ENCODE peak calls at places on chromosomes 3 and 15, in four cellular contexts. D is transverse colon, P is dorsolateral prefrontal cortex, M is adrenal gland. C is an unnamed sample.

GRCh38 chr3:168121175-168121853 is 25.6 kb upstream of the GOLIM4 start:
- DNase-seq in D (peak), P (no peak), M (no peak), C (no peak)

GRCh38 chr3:133419151-133419550 is 19.3 kb downstream of the BFSP2 start:
- DNase-seq in D (no peak), P (no peak), M (no peak), C (no peak)

GRCh38 chr15:44381223-44381622 is 46.2 kb upstream of the CTDSPL2 start:
- DNase-seq in D (no peak), P (no peak), M (no peak), C (no peak)

GRCh38 chr3:35936571-35936970 is 297.2 kb downstream of the ARPP21 start:
- DNase-seq in D (no peak), P (no peak), M (no peak), C (no peak)

GRCh38 chr3:190076601-190077444 is 43.9 kb downstream of the P3H2 start:
- DNase-seq in D (no peak), P (no peak), M (peak), C (no peak)

GRCh38 chr15:74191798-74192197 is 10.8 kb downstream of the STRA6 start:
- DNase-seq in D (no peak), P (no peak), M (no peak), C (no peak)

GRCh38 chr15:47705601-47706000 is 11.7 kb upstream of the SEMA6D start:
- DNase-seq in D (peak), P (no peak), M (no peak), C (no peak)

GRCh38 chr3:43893721-43894120 is 203.0 kb downstream of the ABHD5 start:
- DNase-seq in D (no peak), P (no peak), M (no peak), C (no peak)

GRCh38 chr3:12706504-12707253 is 42.8 kb upstream of the RAF1 start:
- DNase-seq in D (peak), P (peak), M (peak), C (peak)

GRCh38 chr15:41979493-41980266 is 7.3 kb upstream of the EHD4 start:
- DNase-seq in D (peak), P (no peak), M (no peak), C (no peak)

GRCh38 chr3:134212898-134213665 is 37.6 kb downstream of the RYK start:
- DNase-seq in D (peak), P (peak), M (peak), C (peak)

GRCh38 chr15:31440754-31441298 is 114.2 kb downstream of the KLF13 start:
- DNase-seq in D (peak), P (no peak), M (peak), C (peak)

GRCh38 chr3:122245513-122246174 is 62.2 kb downstream of the CASR start:
- DNase-seq in D (no peak), P (no peak), M (no peak), C (no peak)
- TF ChIP-seq CTCF in D (no peak), P (no peak), M (no peak), C (peak)

GRCh38 chr3:111967071-111967470 is 11.8 kb upstream of the ABHD10 start:
- DNase-seq in D (no peak), P (no peak), M (no peak), C (no peak)

GRCh38 chr3:111967651-111968274 is 11.1 kb upstream of the ABHD10 start:
- DNase-seq in D (peak), P (peak), M (peak), C (peak)

GRCh38 chr3:111965484-111965883 is 13.3 kb upstream of the ABHD10 start:
- DNase-seq in D (no peak), P (no peak), M (no peak), C (no peak)

GRCh38 chr3:111971533-111971932 is 7.3 kb upstream of the ABHD10 start:
- DNase-seq in D (no peak), P (no peak), M (no peak), C (no peak)

DNA sequence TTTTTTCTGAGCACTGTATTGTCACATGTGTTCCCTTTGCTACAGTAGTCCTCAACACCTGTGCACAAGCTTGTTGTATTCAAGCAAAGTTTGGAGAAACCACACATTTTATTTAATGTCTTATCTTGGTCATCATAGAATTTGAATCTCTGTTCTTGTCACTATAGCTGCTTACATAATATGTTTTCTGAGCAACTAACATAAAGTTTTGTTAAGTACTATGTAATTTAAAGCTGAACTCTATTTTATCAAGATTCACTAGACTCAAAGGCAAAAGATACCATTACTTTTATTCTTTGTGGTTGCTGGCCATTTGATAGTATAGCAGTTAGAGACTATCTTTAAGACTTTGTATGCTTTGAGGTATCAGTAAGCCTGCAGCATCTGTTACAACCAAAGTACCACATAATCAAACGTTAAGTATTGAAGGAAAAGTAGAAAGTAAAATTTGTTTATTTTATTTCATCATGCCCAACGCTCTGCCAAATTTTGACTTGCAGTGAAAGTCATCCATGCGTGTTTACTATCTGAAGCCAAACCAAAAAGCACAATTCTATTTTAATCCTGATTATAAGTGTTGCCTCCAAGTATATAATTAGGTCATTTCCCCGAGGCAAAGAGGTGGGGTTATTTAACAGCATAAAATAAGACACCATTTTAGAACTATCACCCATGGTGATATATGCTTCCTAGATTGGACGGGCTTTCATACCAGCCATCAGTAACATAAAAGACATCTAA is 10.3 kb upstream of the ABHD10 start:
- DNase-seq in D (no peak), P (no peak), M (no peak), C (no peak)
- H3K27ac ChIP-seq in D (no peak), P (no peak), M (no peak), C (no peak)

DNA sequence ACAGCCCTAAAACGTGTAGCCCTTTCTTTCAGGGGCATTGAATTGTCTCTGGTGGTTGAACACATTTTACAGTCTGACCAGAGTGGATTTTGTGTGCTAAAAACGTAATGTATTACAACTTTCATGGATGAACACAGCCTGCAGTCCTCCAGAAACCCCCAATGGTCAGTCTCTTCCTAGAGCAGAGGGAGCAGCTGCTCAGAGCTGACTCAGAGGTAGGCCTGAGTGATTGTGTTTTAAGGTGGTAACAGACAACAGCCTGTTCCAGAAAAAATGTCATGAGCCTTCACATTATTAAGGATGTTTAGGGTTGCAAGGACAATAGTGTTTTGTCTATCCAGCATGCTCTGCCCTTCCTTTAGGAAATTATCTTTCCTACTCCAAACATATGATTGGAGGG is 34.5 kb upstream of the CTNNB1 start:
- DNase-seq in D (no peak), P (no peak), M (no peak), C (no peak)
- TF ChIP-seq CTCF in D (no peak), P (no peak), M (no peak), C (no peak)

DNA sequence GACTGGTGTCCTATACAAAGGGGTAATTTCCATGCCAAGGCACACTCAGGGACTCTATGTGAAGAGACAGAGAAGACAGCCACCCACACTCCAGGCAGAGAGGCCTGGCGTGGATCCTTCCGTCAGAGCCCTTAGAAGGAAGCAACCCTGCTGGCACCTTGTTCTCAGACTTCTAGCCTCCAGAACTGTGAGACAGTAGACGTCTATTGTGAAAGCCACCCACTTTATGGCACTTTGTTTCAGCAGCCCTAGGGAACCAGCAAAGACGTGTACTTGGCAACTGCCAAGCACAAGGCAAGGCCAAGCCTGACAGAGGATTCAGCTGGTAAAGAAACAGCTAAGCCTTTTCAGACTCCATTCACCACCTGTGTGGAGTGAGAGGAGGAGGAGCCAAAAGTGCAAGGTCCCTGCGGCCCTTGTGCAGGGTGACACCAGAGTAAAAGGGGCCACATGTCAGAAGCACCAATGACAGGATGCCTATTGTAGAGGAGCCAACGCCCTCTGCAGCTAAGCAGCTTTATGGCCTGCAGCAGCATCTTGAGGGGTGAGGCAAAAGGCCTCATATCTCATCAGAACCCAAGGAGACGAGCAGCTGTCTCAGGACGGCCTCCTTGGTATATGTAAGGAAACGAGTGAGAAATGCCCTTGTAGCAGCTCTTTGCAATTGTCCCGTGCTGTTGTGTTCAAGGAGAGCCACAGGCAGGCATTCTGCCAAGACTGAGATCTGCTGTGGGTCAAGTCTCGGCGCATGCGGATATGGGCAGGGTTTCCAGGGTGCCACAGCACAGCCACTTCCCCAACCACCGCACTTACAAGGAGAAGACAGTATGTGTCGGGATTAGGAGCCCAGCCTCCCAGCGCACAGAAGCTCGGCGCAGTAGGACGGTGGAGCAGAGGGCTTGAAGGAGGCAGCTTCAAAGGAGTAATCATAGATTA is 121.5 kb upstream of the LIPC start:
- DNase-seq in D (no peak), P (peak), M (peak), C (no peak)
- H3K27ac ChIP-seq in D (no peak), P (peak), M (no peak), C (no peak)

DNA sequence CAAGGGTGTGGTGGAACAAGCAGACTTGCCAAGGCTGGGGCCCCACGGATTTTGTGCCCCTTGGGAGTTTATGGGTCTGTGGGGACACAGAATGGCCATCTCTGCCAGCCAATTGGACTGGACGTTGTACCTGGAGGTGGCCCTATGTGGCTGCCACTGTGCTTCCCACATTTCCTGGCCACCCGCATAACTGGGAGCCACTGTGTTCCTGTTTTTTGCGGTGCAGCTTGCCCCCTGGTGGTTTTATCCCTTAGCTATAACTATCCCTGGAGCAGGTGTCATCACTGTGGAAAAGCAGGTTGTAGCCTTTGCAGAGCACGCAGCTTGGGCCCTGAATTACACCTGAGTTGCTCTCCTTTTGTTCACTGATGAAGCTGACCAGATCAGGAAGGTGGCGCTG is 306.3 kb downstream of the ZPLD1 start:
- DNase-seq in D (no peak), P (no peak), M (no peak), C (no peak)
- TF ChIP-seq CTCF in D (no peak), P (no peak), M (no peak), C (no peak)

GRCh38 chr3:194327030-194327413 is 24.1 kb downstream of the CPN2 start:
- DNase-seq in D (no peak), P (no peak), M (no peak), C (no peak)

GRCh38 chr3:194325424-194326165 is 25.5 kb downstream of the CPN2 start:
- DNase-seq in D (no peak), P (no peak), M (no peak), C (no peak)

GRCh38 chr3:194328080-194328571 is 23.0 kb downstream of the CPN2 start:
- DNase-seq in D (no peak), P (no peak), M (no peak), C (no peak)

GRCh38 chr3:194326192-194327029 is 24.7 kb downstream of the CPN2 start:
- DNase-seq in D (no peak), P (no peak), M (no peak), C (no peak)

GRCh38 chr3:194327414-194328079 is 23.6 kb downstream of the CPN2 start:
- DNase-seq in D (no peak), P (no peak), M (no peak), C (no peak)
- H3K27ac ChIP-seq in D (no peak), P (no peak), M (no peak), C (no peak)

GRCh38 chr15:57504599-57504940 is 87.1 kb upstream of the MYZAP start:
- DNase-seq in D (no peak), P (no peak), M (no peak), C (no peak)

GRCh38 chr15:57505949-57506391 is 85.7 kb upstream of the MYZAP start:
- DNase-seq in D (peak), P (no peak), M (no peak), C (no peak)

GRCh38 chr15:57505056-57505713 is 86.5 kb upstream of the MYZAP start:
- DNase-seq in D (no peak), P (no peak), M (no peak), C (no peak)

GRCh38 chr15:57507111-57507510 is 84.6 kb upstream of the MYZAP start:
- DNase-seq in D (no peak), P (no peak), M (no peak), C (no peak)

GRCh38 chr15:57506422-57506821 is 85.3 kb upstream of the MYZAP start:
- DNase-seq in D (no peak), P (no peak), M (no peak), C (no peak)
- TF ChIP-seq CTCF in D (no peak), P (no peak), M (no peak), C (no peak)